ENCODE peak calls at places on chromosomes 12 and 14, in four cellular contexts. One of them, this sample, is unnamed. For H3K36me3, the result is how much of the 10 kb centered on the place peaks cover.

GRCh38 chr12:95218164-95218851 is 701 bp downstream of the VEZT start:
- DNase-seq in PC-9: peak
- DNase-seq in hepatocyte: no peak
- DNase-seq in bronchial epithelial cell: peak
- DNase-seq in this sample: no peak

GRCh38 chr12:124747426-124748161 is 116.1 kb downstream of the SCARB1 start:
- DNase-seq in PC-9: peak
- DNase-seq in hepatocyte: peak
- DNase-seq in bronchial epithelial cell: peak
- DNase-seq in this sample: no peak

GRCh38 chr14:101361451-101362433 is 199.6 kb upstream of the DIO3 start:
- DNase-seq in PC-9: no peak
- DNase-seq in hepatocyte: no peak
- DNase-seq in bronchial epithelial cell: no peak
- DNase-seq in this sample: no peak

GRCh38 chr14:68297871-68298468 is 478.4 kb downstream of the RAD51B start:
- DNase-seq in PC-9: no peak
- DNase-seq in hepatocyte: peak
- DNase-seq in bronchial epithelial cell: no peak
- DNase-seq in this sample: peak

GRCh38 chr12:93722757-93723567 is 45.8 kb downstream of the CRADD start:
- DNase-seq in PC-9: peak
- DNase-seq in hepatocyte: no peak
- DNase-seq in bronchial epithelial cell: peak
- DNase-seq in this sample: no peak

GRCh38 chr14:78022059-78022458 is 148.1 kb upstream of the NRXN3 start:
- DNase-seq in PC-9: peak
- DNase-seq in hepatocyte: peak
- DNase-seq in bronchial epithelial cell: peak
- DNase-seq in this sample: peak

GRCh38 chr12:130088509-130088908 is 73.8 kb upstream of the FZD10 start:
- DNase-seq in PC-9: no peak
- DNase-seq in hepatocyte: no peak
- DNase-seq in bronchial epithelial cell: no peak
- DNase-seq in this sample: no peak

GRCh38 chr14:31243860-31244259 is 36.3 kb upstream of the HECTD1 start:
- DNase-seq in PC-9: peak
- DNase-seq in hepatocyte: peak
- DNase-seq in bronchial epithelial cell: peak
- DNase-seq in this sample: no peak

GRCh38 chr14:71228711-71229110 is 321.5 kb downstream of the PCNX1 start:
- DNase-seq in PC-9: peak
- DNase-seq in hepatocyte: peak
- DNase-seq in bronchial epithelial cell: no peak
- DNase-seq in this sample: no peak

GRCh38 chr12:52254180-52254964 is 20.1 kb upstream of the KRT86 start:
- DNase-seq in PC-9: no peak
- DNase-seq in hepatocyte: no peak
- DNase-seq in bronchial epithelial cell: no peak
- DNase-seq in this sample: no peak

GRCh38 chr14:79496701-79497100 is 714.6 kb downstream of the DIO2 start:
- DNase-seq in PC-9: no peak
- DNase-seq in hepatocyte: no peak
- DNase-seq in bronchial epithelial cell: no peak
- DNase-seq in this sample: no peak

GRCh38 chr12:53234236-53234635 is 2.2 kb upstream of the RARG start:
- DNase-seq in PC-9: no peak
- DNase-seq in hepatocyte: peak
- DNase-seq in bronchial epithelial cell: no peak
- DNase-seq in this sample: peak

GRCh38 chr14:105267820-105268548 is 19.7 kb downstream of the BTBD6 start:
- DNase-seq in PC-9: no peak
- DNase-seq in hepatocyte: no peak
- DNase-seq in bronchial epithelial cell: no peak
- DNase-seq in this sample: no peak

GRCh38 chr12:47073951-47074350 is 5.5 kb upstream of the PCED1B start:
- DNase-seq in PC-9: no peak
- DNase-seq in hepatocyte: no peak
- DNase-seq in bronchial epithelial cell: no peak
- DNase-seq in this sample: no peak
- H3K4me3 ChIP-seq in PC-9: no peak
- H3K4me3 ChIP-seq in hepatocyte: no peak
- H3K4me3 ChIP-seq in bronchial epithelial cell: no peak
- H3K4me3 ChIP-seq in this sample: no peak

DNA sequence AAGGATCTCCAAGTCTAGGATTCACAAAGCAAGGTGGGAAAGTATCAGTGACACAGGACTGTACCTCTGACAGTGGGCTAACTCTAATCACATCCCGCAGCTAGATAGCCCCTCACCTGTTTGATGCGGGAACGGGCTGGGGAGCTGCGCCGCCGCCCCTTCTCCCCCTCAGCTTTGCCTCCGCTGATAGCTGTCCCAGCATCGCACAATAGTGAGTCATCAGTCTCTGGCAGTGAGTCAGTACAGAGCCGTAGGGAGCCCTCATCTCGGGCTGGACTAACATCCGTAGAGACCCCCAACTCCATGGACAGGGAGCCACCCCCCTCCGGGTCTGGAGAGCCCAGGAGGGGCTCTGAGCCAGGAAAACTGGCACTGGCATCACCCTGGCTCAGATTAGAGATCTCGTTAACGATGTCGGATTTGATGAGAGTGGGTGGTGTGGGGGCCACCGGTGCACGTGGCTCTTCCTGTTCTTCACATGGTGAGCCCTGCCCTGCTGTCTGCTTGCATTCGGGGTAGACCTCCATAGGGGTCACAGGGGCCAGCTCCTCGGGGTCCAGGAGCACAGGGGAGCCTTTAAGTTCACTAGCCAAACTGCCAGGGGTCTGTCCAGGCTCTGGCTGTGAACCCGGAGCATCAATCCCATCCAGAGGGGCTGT is 10.9 kb downstream of the KMT2D start:
- DNase-seq in PC-9: no peak
- DNase-seq in hepatocyte: no peak
- DNase-seq in bronchial epithelial cell: peak
- DNase-seq in this sample: no peak
- H3K36me3 ChIP-seq in PC-9: under half
- H3K36me3 ChIP-seq in hepatocyte: under half
- H3K36me3 ChIP-seq in bronchial epithelial cell: half or more
- H3K36me3 ChIP-seq in this sample: under half

DNA sequence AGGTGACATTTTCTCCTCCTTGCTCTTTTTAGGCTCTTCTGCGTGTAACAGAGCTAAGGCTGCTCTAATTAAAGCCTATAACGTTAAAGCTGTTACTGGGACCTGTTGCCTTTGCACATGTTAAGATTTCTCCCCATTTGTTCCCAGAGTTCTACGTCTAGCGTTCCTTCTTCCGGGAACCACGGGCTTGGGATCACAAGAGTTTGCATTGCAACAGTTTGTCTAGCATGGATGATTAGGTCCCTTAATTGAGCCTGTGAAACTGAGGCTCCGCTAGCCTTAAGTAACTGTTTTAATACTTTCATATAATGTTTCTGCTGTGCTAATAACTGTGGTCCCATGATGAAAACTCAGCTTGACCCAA is 16.7 kb upstream of the LYZ start:
- DNase-seq in PC-9: no peak
- DNase-seq in hepatocyte: no peak
- DNase-seq in bronchial epithelial cell: no peak
- DNase-seq in this sample: no peak
- H3K4me3 ChIP-seq in PC-9: no peak
- H3K4me3 ChIP-seq in hepatocyte: peak
- H3K4me3 ChIP-seq in bronchial epithelial cell: peak
- H3K4me3 ChIP-seq in this sample: peak

GRCh38 chr12:123261196-123261595 is 10.5 kb downstream of the CDK2AP1 start:
- DNase-seq in PC-9: no peak
- DNase-seq in hepatocyte: no peak
- DNase-seq in bronchial epithelial cell: no peak
- DNase-seq in this sample: peak

GRCh38 chr12:123264642-123265041 is 7.0 kb downstream of the CDK2AP1 start:
- DNase-seq in PC-9: no peak
- DNase-seq in hepatocyte: no peak
- DNase-seq in bronchial epithelial cell: no peak
- DNase-seq in this sample: peak

GRCh38 chr12:123258593-123258992 is 13.1 kb downstream of the CDK2AP1 start:
- DNase-seq in PC-9: no peak
- DNase-seq in hepatocyte: no peak
- DNase-seq in bronchial epithelial cell: no peak
- DNase-seq in this sample: no peak

GRCh38 chr12:123263196-123263817 is 8.3 kb downstream of the CDK2AP1 start:
- DNase-seq in PC-9: no peak
- DNase-seq in hepatocyte: no peak
- DNase-seq in bronchial epithelial cell: no peak
- DNase-seq in this sample: no peak

GRCh38 chr12:123260081-123260480 is 11.6 kb downstream of the CDK2AP1 start:
- DNase-seq in PC-9: no peak
- DNase-seq in hepatocyte: no peak
- DNase-seq in bronchial epithelial cell: peak
- DNase-seq in this sample: no peak
- H3K36me3 ChIP-seq in PC-9: under half
- H3K36me3 ChIP-seq in hepatocyte: under half
- H3K36me3 ChIP-seq in bronchial epithelial cell: under half
- H3K36me3 ChIP-seq in this sample: under half

GRCh38 chr14:96795443-96795842 is 1.7 kb upstream of the VRK1 start:
- DNase-seq in PC-9: no peak
- DNase-seq in hepatocyte: no peak
- DNase-seq in bronchial epithelial cell: no peak
- DNase-seq in this sample: no peak

GRCh38 chr14:96797188-96797942 is at the start of gene VRK1:
- DNase-seq in PC-9: peak
- DNase-seq in hepatocyte: peak
- DNase-seq in bronchial epithelial cell: peak
- DNase-seq in this sample: peak

GRCh38 chr14:96797943-96798349 is 764 bp downstream of the VRK1 start:
- DNase-seq in PC-9: no peak
- DNase-seq in hepatocyte: no peak
- DNase-seq in bronchial epithelial cell: no peak
- DNase-seq in this sample: no peak

GRCh38 chr14:96799489-96800056 is 2.4 kb downstream of the VRK1 start:
- DNase-seq in PC-9: no peak
- DNase-seq in hepatocyte: no peak
- DNase-seq in bronchial epithelial cell: no peak
- DNase-seq in this sample: no peak

GRCh38 chr14:96796851-96797187 is 363 bp upstream of the VRK1 start:
- DNase-seq in PC-9: no peak
- DNase-seq in hepatocyte: no peak
- DNase-seq in bronchial epithelial cell: no peak
- DNase-seq in this sample: no peak
- H3K4me3 ChIP-seq in PC-9: no peak
- H3K4me3 ChIP-seq in hepatocyte: no peak
- H3K4me3 ChIP-seq in bronchial epithelial cell: no peak
- H3K4me3 ChIP-seq in this sample: no peak

GRCh38 chr12:108566452-108566851 is 4.1 kb downstream of the ISCU start:
- DNase-seq in PC-9: no peak
- DNase-seq in hepatocyte: no peak
- DNase-seq in bronchial epithelial cell: no peak
- DNase-seq in this sample: no peak
- H3K36me3 ChIP-seq in PC-9: under half
- H3K36me3 ChIP-seq in hepatocyte: under half
- H3K36me3 ChIP-seq in bronchial epithelial cell: under half
- H3K36me3 ChIP-seq in this sample: under half

DNA sequence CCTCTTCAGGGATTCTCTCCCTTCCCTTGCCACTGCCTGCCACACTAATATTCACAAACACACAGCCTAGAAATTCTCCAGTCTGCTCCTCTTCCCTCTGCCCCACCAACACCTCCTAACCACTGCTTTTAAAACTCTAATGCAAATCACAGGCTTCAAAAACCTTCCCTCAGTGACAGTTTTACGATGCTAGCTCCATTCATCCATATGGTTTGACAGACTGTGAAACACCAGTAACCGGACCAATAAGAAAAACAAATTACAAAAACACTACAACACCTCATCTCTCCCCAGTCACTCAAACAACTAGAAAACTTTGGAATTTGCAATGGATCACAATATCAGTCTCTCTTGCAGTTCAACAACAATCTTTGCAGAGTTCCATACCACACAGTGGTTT is 5.7 kb downstream of the DPF3 start:
- DNase-seq in PC-9: no peak
- DNase-seq in hepatocyte: no peak
- DNase-seq in bronchial epithelial cell: no peak
- DNase-seq in this sample: no peak
- H3K4me3 ChIP-seq in PC-9: no peak
- H3K4me3 ChIP-seq in hepatocyte: no peak
- H3K4me3 ChIP-seq in bronchial epithelial cell: no peak
- H3K4me3 ChIP-seq in this sample: no peak

GRCh38 chr12:120692524-120693033 is 5.6 kb downstream of the MLEC start:
- DNase-seq in PC-9: no peak
- DNase-seq in hepatocyte: peak
- DNase-seq in bronchial epithelial cell: no peak
- DNase-seq in this sample: no peak
- H3K36me3 ChIP-seq in PC-9: under half
- H3K36me3 ChIP-seq in hepatocyte: under half
- H3K36me3 ChIP-seq in bronchial epithelial cell: under half
- H3K36me3 ChIP-seq in this sample: under half